ENCODE peak calls at places on chromosomes 11 and 22, in six cellular contexts. B, I, Q, X, Y and A are unnamed samples.

GRCh38 chr11:106160494-106160893 is 83.0 kb downstream of the AASDHPPT start:
- DNase-seq in B (no peak), I (no peak), Q (no peak), X (no peak), Y (no peak), A (no peak)

GRCh38 chr11:111777094-111778046 is 11.2 kb upstream of the PPP2R1B start:
- DNase-seq in B (peak), I (no peak), Q (peak), X (no peak), Y (no peak), A (peak)

GRCh38 chr22:19937616-19938473 is 3.7 kb upstream of the COMT start:
- DNase-seq in B (no peak), I (no peak), Q (peak), X (no peak), Y (peak), A (no peak)

GRCh38 chr11:25970726-25971508 is 361.0 kb upstream of the ANO3 start:
- DNase-seq in B (no peak), I (no peak), Q (no peak), X (no peak), Y (no peak), A (no peak)

GRCh38 chr22:20867179-20868099 is 8.6 kb downstream of the SNAP29 start:
- DNase-seq in B (no peak), I (no peak), Q (peak), X (no peak), Y (peak), A (peak)

GRCh38 chr22:42473484-42474193 is 41.4 kb upstream of the NFAM1 start:
- DNase-seq in B (peak), I (no peak), Q (peak), X (no peak), Y (no peak), A (peak)

GRCh38 chr22:46027219-46028068 is 50.5 kb upstream of the WNT7B start:
- DNase-seq in B (no peak), I (no peak), Q (no peak), X (no peak), Y (peak), A (peak)

GRCh38 chr11:93396356-93396755 is 65.8 kb downstream of the DEUP1 start:
- DNase-seq in B (no peak), I (no peak), Q (no peak), X (no peak), Y (no peak), A (no peak)

GRCh38 chr22:38246046-38246658 is 26.7 kb downstream of the TMEM184B start:
- DNase-seq in B (no peak), I (no peak), Q (no peak), X (no peak), Y (no peak), A (no peak)

GRCh38 chr11:4922304-4922703 is 1.8 kb downstream of the OR51G1 start:
- DNase-seq in B (no peak), I (no peak), Q (no peak), X (no peak), Y (no peak), A (no peak)

GRCh38 chr11:35420371-35420770 is 1.0 kb upstream of the SLC1A2 start:
- DNase-seq in B (no peak), I (no peak), Q (no peak), X (no peak), Y (peak), A (no peak)

GRCh38 chr22:33757041-33757440 is 163.2 kb downstream of the LARGE1 start:
- DNase-seq in B (no peak), I (no peak), Q (no peak), X (no peak), Y (no peak), A (no peak)

GRCh38 chr22:31748490-31748889 is 1.4 kb downstream of the PRR14L start:
- DNase-seq in B (no peak), I (no peak), Q (no peak), X (no peak), Y (no peak), A (no peak)

GRCh38 chr11:19719960-19720359 is 7.3 kb downstream of the NAV2 start:
- DNase-seq in B (no peak), I (no peak), Q (no peak), X (no peak), Y (no peak), A (no peak)

GRCh38 chr11:70407121-70407520 is 8.8 kb downstream of the CTTN start:
- DNase-seq in B (no peak), I (no peak), Q (no peak), X (no peak), Y (no peak), A (no peak)

GRCh38 chr11:119218141-119218878 is 12.2 kb downstream of the CBL start:
- DNase-seq in B (peak), I (no peak), Q (peak), X (no peak), Y (no peak), A (no peak)

GRCh38 chr11:36186797-36187196 is 102.4 kb downstream of the COMMD9 start:
- DNase-seq in B (no peak), I (no peak), Q (no peak), X (no peak), Y (no peak), A (no peak)

GRCh38 chr11:104410336-104410735 is 246.4 kb upstream of the PDGFD start:
- DNase-seq in B (no peak), I (no peak), Q (peak), X (no peak), Y (no peak), A (no peak)

GRCh38 chr11:130675917-130676316 is 227.5 kb downstream of the ADAMTS15 start:
- DNase-seq in B (no peak), I (no peak), Q (no peak), X (no peak), Y (no peak), A (no peak)

GRCh38 chr11:10592331-10592730 is 23.9 kb upstream of the LYVE1 start:
- DNase-seq in B (no peak), I (no peak), Q (peak), X (no peak), Y (no peak), A (no peak)